ENCODE peak calls at places on chromosomes 3 and 15, in five cellular contexts. U is HCT116, N is HepG2, F is K562, V is GM12878. X is an unnamed sample.

GRCh38 chr15:89494941-89495637 is 1.3 kb downstream of the RHCG start:
- DNase-seq in U (no peak), N (no peak), F (peak), V (no peak), X (no peak)

GRCh38 chr15:51281368-51281967 is 56.9 kb downstream of the CYP19A1 start:
- DNase-seq in U (peak), N (peak), F (peak), V (no peak), X (peak)

GRCh38 chr3:30354513-30354912 is 251.9 kb upstream of the TGFBR2 start:
- DNase-seq in U (no peak), N (no peak), F (no peak), V (no peak), X (no peak)

GRCh38 chr3:153856932-153857331 is 264.3 kb upstream of the ARHGEF26 start:
- DNase-seq in U (no peak), N (no peak), F (no peak), V (no peak), X (no peak)

GRCh38 chr3:44920081-44920480 is 45.7 kb downstream of the TGM4 start:
- DNase-seq in U (no peak), N (no peak), F (no peak), V (no peak), X (no peak)

GRCh38 chr3:186587183-186587582 is 16.7 kb downstream of the DNAJB11 start:
- DNase-seq in U (no peak), N (no peak), F (no peak), V (no peak), X (no peak)

GRCh38 chr3:194632211-194632982 is 822 bp downstream of the TMEM44 start:
- DNase-seq in U (no peak), N (no peak), F (no peak), V (no peak), X (no peak)

GRCh38 chr15:31295660-31296059 is 31.0 kb upstream of the KLF13 start:
- DNase-seq in U (no peak), N (no peak), F (no peak), V (no peak), X (peak)

GRCh38 chr3:40546811-40547210 is 22.1 kb downstream of the ZNF621 start:
- DNase-seq in U (no peak), N (no peak), F (no peak), V (no peak), X (no peak)

GRCh38 chr15:41585140-41586047 is 26.4 kb downstream of the TYRO3 start:
- DNase-seq in U (no peak), N (no peak), F (no peak), V (no peak), X (peak)

GRCh38 chr3:69385723-69386483 is at the start of gene FRMD4B:
- DNase-seq in U (no peak), N (peak), F (no peak), V (no peak), X (peak)

GRCh38 chr15:99092554-99093172 is 12.2 kb upstream of the SYNM start:
- DNase-seq in U (no peak), N (no peak), F (no peak), V (no peak), X (no peak)

GRCh38 chr15:52406601-52407000 is 111.0 kb upstream of the MYO5C start:
- DNase-seq in U (no peak), N (no peak), F (no peak), V (no peak), X (no peak)

GRCh38 chr3:123406598-123406997 is 42.3 kb downstream of the ADCY5 start:
- DNase-seq in U (no peak), N (no peak), F (no peak), V (no peak), X (no peak)

GRCh38 chr3:117540583-117540982 is 831.0 kb downstream of the TUSC7 start:
- DNase-seq in U (no peak), N (no peak), F (no peak), V (no peak), X (no peak)

GRCh38 chr15:64010719-64011118 is 35.6 kb downstream of the DAPK2 start:
- DNase-seq in U (peak), N (no peak), F (no peak), V (peak), X (no peak)

GRCh38 chr15:40793216-40793989 is 13.5 kb upstream of the ZFYVE19 start:
- DNase-seq in U (peak), N (peak), F (no peak), V (no peak), X (no peak)

GRCh38 chr3:114411292-114411691 is 117.5 kb downstream of the TIGIT start:
- DNase-seq in U (no peak), N (no peak), F (no peak), V (no peak), X (no peak)

GRCh38 chr3:144677118-144677517 is 705.5 kb downstream of the DIPK2A start:
- DNase-seq in U (no peak), N (no peak), F (no peak), V (no peak), X (no peak)

GRCh38 chr15:70424937-70425411 is 327.3 kb upstream of the TLE3 start:
- DNase-seq in U (no peak), N (no peak), F (no peak), V (no peak), X (no peak)

GRCh38 chr3:58952128-58952917 is 97.5 kb downstream of the CFAP20DC start:
- DNase-seq in U (no peak), N (no peak), F (no peak), V (peak), X (no peak)

GRCh38 chr3:127003175-127003555 is 20.2 kb downstream of the PLXNA1 start:
- DNase-seq in U (no peak), N (no peak), F (no peak), V (no peak), X (no peak)

GRCh38 chr3:72031581-72031980 is 246.6 kb upstream of the PROK2 start:
- DNase-seq in U (no peak), N (no peak), F (no peak), V (no peak), X (no peak)

GRCh38 chr15:68230157-68231100 is 901 bp upstream of the CLN6 start:
- DNase-seq in U (no peak), N (no peak), F (no peak), V (peak), X (peak)

GRCh38 chr15:69253156-69253555 is 45.6 kb upstream of the PAQR5 start:
- DNase-seq in U (peak), N (no peak), F (no peak), V (no peak), X (peak)

GRCh38 chr3:13687409-13687989 is 138.6 kb downstream of the FBLN2 start:
- DNase-seq in U (no peak), N (no peak), F (no peak), V (no peak), X (no peak)

GRCh38 chr3:191499307-191500125 is 38.6 kb downstream of the PYDC2 start:
- DNase-seq in U (no peak), N (no peak), F (no peak), V (no peak), X (peak)

GRCh38 chr15:94265009-94265408 is 33.6 kb downstream of the MCTP2 start:
- DNase-seq in U (no peak), N (no peak), F (no peak), V (no peak), X (no peak)

GRCh38 chr3:10290476-10291138 is 2.1 kb downstream of the GHRL start:
- DNase-seq in U (no peak), N (no peak), F (no peak), V (no peak), X (no peak)

GRCh38 chr3:69970827-69971226 is 28.7 kb upstream of the SAMMSON start:
- DNase-seq in U (no peak), N (no peak), F (no peak), V (no peak), X (no peak)

GRCh38 chr3:178518660-178519396 is 17.4 kb upstream of the KCNMB2 start:
- DNase-seq in U (no peak), N (no peak), F (no peak), V (peak), X (no peak)

GRCh38 chr15:56869573-56869972 is 48.9 kb upstream of the TCF12 start:
- DNase-seq in U (peak), N (no peak), F (no peak), V (no peak), X (peak)

GRCh38 chr3:130733236-130733884 is 13.3 kb downstream of the PIK3R4 start:
- DNase-seq in U (no peak), N (peak), F (no peak), V (no peak), X (no peak)

GRCh38 chr15:67840747-67841634 is 1.1 kb upstream of the RNU6-1 start:
- DNase-seq in U (no peak), N (peak), F (peak), V (no peak), X (peak)

GRCh38 chr3:112231727-112232126 is 62.3 kb downstream of the SLC9C1 start:
- DNase-seq in U (no peak), N (no peak), F (no peak), V (no peak), X (no peak)
- H3K4me3 ChIP-seq in U (no peak), N (no peak), F (no peak), V (no peak), X (no peak)

GRCh38 chr3:8739757-8740508 is 6.3 kb downstream of the CAV3 start:
- DNase-seq in U (peak), N (peak), F (no peak), V (no peak), X (no peak)
- TF ChIP-seq YY1 in U (peak), N (no peak), F (no peak), V (no peak), X (no peak)

GRCh38 chr15:55247766-55248427 is 41.7 kb downstream of the RAB27A start:
- DNase-seq in U (no peak), N (no peak), F (no peak), V (no peak), X (no peak)

GRCh38 chr15:55247276-55247675 is 42.3 kb downstream of the RAB27A start:
- DNase-seq in U (no peak), N (no peak), F (no peak), V (no peak), X (no peak)

GRCh38 chr15:55248895-55249294 is 40.7 kb downstream of the RAB27A start:
- DNase-seq in U (no peak), N (no peak), F (no peak), V (no peak), X (no peak)

GRCh38 chr15:55250951-55251350 is 38.7 kb downstream of the RAB27A start:
- DNase-seq in U (no peak), N (no peak), F (no peak), V (no peak), X (no peak)

DNA sequence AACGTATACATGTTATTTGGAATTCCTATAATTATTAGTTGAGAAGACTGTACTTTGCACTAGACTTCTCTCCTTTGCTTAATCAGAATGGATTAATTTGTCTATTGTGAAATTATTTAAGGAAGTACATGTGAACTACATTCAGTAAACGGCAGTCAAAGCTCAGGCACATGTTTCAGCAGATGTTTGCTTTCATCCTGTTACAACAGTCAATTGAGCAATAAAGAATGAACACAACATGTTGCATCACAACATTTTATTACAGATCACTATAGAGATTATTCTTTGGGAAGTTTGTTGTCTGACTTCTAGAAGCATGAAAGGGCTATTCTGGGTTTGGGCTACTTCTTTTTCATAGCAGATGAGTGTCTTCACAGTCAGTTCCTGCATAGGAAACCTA is 39.2 kb downstream of the RAB27A start:
- DNase-seq in U (no peak), N (peak), F (no peak), V (no peak), X (no peak)
- TF ChIP-seq ZBTB33 in U (no peak), N (no peak), F (no peak), V (no peak), X (no peak)

DNA sequence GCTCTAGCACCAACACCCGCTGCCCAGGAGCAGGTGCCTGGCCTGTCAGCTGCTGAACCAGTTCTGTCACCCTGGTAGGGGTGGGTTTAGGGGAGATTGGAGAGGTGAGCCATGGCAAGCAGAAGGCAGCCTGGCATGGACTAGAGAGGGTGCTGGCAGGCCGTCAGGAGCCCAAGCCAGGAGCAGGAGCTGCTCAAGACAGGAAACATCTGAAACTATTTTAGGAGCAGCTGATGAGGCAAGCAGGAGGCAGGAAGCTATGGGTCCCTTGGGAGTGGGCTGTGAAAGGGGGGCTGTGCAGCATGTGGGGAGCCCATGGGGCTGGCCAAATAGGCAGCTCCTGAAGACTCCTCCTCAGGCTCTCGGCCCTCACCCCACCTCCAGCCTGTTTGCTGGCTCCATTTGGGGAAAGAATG is 2.3 kb downstream of the INKA1 start:
- DNase-seq in U (no peak), N (no peak), F (no peak), V (no peak), X (peak)
- H3K4me3 ChIP-seq in U (no peak), N (no peak), F (no peak), V (peak), X (no peak)

DNA sequence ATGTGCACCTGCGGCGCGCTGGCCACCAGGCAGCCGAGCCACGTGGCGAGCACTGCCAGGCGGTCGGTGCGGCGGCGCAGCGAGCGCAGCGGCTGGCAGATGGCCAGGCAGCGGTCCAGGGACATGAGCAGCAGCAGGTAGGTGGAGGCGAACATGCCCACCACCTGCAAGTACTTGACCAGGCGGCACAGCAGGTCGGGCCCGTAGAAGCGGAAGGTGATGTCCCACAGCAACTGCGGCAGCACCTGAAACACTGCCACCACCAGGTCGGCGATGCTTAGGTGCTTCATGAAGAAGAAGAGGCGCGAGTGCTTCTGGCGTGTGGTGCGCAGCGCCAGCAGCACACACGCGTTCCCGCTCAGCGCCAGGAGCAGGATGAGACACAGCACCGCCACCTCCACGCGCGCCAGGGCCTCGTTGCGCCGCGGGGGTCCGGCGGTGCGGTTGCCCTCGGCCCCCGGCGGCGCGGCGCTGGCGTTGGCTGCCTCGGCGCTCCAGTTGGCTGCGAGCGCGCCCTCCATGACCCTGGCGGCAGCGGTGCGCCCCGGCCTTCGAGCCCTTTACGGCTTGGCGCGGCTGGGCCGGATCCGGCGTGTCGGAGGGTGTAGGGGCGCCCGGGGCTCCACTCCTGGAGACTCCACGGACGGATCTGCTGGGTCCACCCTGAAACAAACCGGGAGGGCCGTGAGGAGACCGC is 1.6 kb downstream of the OXTR start:
- DNase-seq in U (no peak), N (peak), F (no peak), V (no peak), X (peak)
- TF ChIP-seq YY1 in U (no peak), N (no peak), F (no peak), V (no peak), X (no peak)

X was measured in SK-N-SH.